ENCODE peak calls at places on chromosomes 7 and 10, in five cellular contexts. One of them, this sample, is unnamed.
A peak's percentile ranks its signal among the peaks of the same experiment; 100 is the strongest.

GRCh38 chr7:41059796-41060195 is 643.1 kb downstream of the INHBA start:
- DNase-seq in natural killer cell: no peak
- DNase-seq in stimulated activated CD8-positive, alpha-beta memory T cell treated with anti-CD3 and anti-CD28 coated beads, Interleukin-15, amount 100 ng/mL, for 24 hours: no peak
- DNase-seq in NCI-H2029: no peak
- DNase-seq in fibroblast of gingiva: no peak
- DNase-seq in this sample: no peak

GRCh38 chr10:3192856-3193635 is 20.5 kb upstream of the PITRM1 start:
- DNase-seq in natural killer cell: peak; percentile 33
- DNase-seq in stimulated activated CD8-positive, alpha-beta memory T cell treated with anti-CD3 and anti-CD28 coated beads, Interleukin-15, amount 100 ng/mL, for 24 hours: no peak
- DNase-seq in NCI-H2029: peak; percentile 62
- DNase-seq in fibroblast of gingiva: peak; percentile 71
- DNase-seq in this sample: peak; percentile 31

GRCh38 chr10:6755891-6756460 is 175.9 kb upstream of the PRKCQ start:
- DNase-seq in natural killer cell: no peak
- DNase-seq in stimulated activated CD8-positive, alpha-beta memory T cell treated with anti-CD3 and anti-CD28 coated beads, Interleukin-15, amount 100 ng/mL, for 24 hours: no peak
- DNase-seq in NCI-H2029: no peak
- DNase-seq in fibroblast of gingiva: peak; percentile 65
- DNase-seq in this sample: no peak

GRCh38 chr7:79872171-79872570 is 262.5 kb upstream of the GNAI1 start:
- DNase-seq in natural killer cell: no peak
- DNase-seq in stimulated activated CD8-positive, alpha-beta memory T cell treated with anti-CD3 and anti-CD28 coated beads, Interleukin-15, amount 100 ng/mL, for 24 hours: no peak
- DNase-seq in NCI-H2029: no peak
- DNase-seq in fibroblast of gingiva: no peak
- DNase-seq in this sample: no peak

GRCh38 chr10:103350522-103351260 is at the start of gene PCGF6:
- DNase-seq in natural killer cell: peak; percentile 67
- DNase-seq in stimulated activated CD8-positive, alpha-beta memory T cell treated with anti-CD3 and anti-CD28 coated beads, Interleukin-15, amount 100 ng/mL, for 24 hours: peak; percentile 54
- DNase-seq in NCI-H2029: peak; percentile 17
- DNase-seq in fibroblast of gingiva: peak; percentile 68
- DNase-seq in this sample: peak; percentile 75

GRCh38 chr10:74671716-74672115 is 154.7 kb upstream of the KAT6B start:
- DNase-seq in natural killer cell: no peak
- DNase-seq in stimulated activated CD8-positive, alpha-beta memory T cell treated with anti-CD3 and anti-CD28 coated beads, Interleukin-15, amount 100 ng/mL, for 24 hours: no peak
- DNase-seq in NCI-H2029: no peak
- DNase-seq in fibroblast of gingiva: no peak
- DNase-seq in this sample: no peak

GRCh38 chr7:75983471-75984129 is 10.8 kb downstream of the TMEM120A start:
- DNase-seq in natural killer cell: no peak
- DNase-seq in stimulated activated CD8-positive, alpha-beta memory T cell treated with anti-CD3 and anti-CD28 coated beads, Interleukin-15, amount 100 ng/mL, for 24 hours: no peak
- DNase-seq in NCI-H2029: no peak
- DNase-seq in fibroblast of gingiva: peak; percentile 1
- DNase-seq in this sample: no peak

GRCh38 chr10:13296476-13296875 is 3.4 kb downstream of the PHYH start:
- DNase-seq in natural killer cell: no peak
- DNase-seq in stimulated activated CD8-positive, alpha-beta memory T cell treated with anti-CD3 and anti-CD28 coated beads, Interleukin-15, amount 100 ng/mL, for 24 hours: no peak
- DNase-seq in NCI-H2029: no peak
- DNase-seq in fibroblast of gingiva: no peak
- DNase-seq in this sample: no peak

GRCh38 chr10:100327007-100327700 is 2.9 kb downstream of the PKD2L1 start:
- DNase-seq in natural killer cell: no peak
- DNase-seq in stimulated activated CD8-positive, alpha-beta memory T cell treated with anti-CD3 and anti-CD28 coated beads, Interleukin-15, amount 100 ng/mL, for 24 hours: no peak
- DNase-seq in NCI-H2029: no peak
- DNase-seq in fibroblast of gingiva: no peak
- DNase-seq in this sample: peak; percentile 32

GRCh38 chr7:150400779-150401423 is 21.8 kb downstream of the ZNF775 start:
- DNase-seq in natural killer cell: no peak
- DNase-seq in stimulated activated CD8-positive, alpha-beta memory T cell treated with anti-CD3 and anti-CD28 coated beads, Interleukin-15, amount 100 ng/mL, for 24 hours: no peak
- DNase-seq in NCI-H2029: no peak
- DNase-seq in fibroblast of gingiva: no peak
- DNase-seq in this sample: no peak

GRCh38 chr10:131435232-131435631 is 123.7 kb upstream of the TCERG1L start:
- DNase-seq in natural killer cell: no peak
- DNase-seq in stimulated activated CD8-positive, alpha-beta memory T cell treated with anti-CD3 and anti-CD28 coated beads, Interleukin-15, amount 100 ng/mL, for 24 hours: no peak
- DNase-seq in NCI-H2029: no peak
- DNase-seq in fibroblast of gingiva: no peak
- DNase-seq in this sample: no peak

GRCh38 chr7:91784469-91784868 is 96.0 kb downstream of the MTERF1 start:
- DNase-seq in natural killer cell: no peak
- DNase-seq in stimulated activated CD8-positive, alpha-beta memory T cell treated with anti-CD3 and anti-CD28 coated beads, Interleukin-15, amount 100 ng/mL, for 24 hours: no peak
- DNase-seq in NCI-H2029: peak; percentile 37
- DNase-seq in fibroblast of gingiva: peak; percentile 57
- DNase-seq in this sample: peak; percentile 60

GRCh38 chr7:84218681-84219080 is 24.1 kb upstream of the SEMA3A start:
- DNase-seq in natural killer cell: no peak
- DNase-seq in stimulated activated CD8-positive, alpha-beta memory T cell treated with anti-CD3 and anti-CD28 coated beads, Interleukin-15, amount 100 ng/mL, for 24 hours: no peak
- DNase-seq in NCI-H2029: no peak
- DNase-seq in fibroblast of gingiva: peak; percentile 65
- DNase-seq in this sample: no peak

GRCh38 chr10:92111336-92111939 is 179.4 kb downstream of the CPEB3 start:
- DNase-seq in natural killer cell: no peak
- DNase-seq in stimulated activated CD8-positive, alpha-beta memory T cell treated with anti-CD3 and anti-CD28 coated beads, Interleukin-15, amount 100 ng/mL, for 24 hours: no peak
- DNase-seq in NCI-H2029: no peak
- DNase-seq in fibroblast of gingiva: no peak
- DNase-seq in this sample: no peak

GRCh38 chr10:8319704-8320103 is 265.2 kb downstream of the GATA3 start:
- DNase-seq in natural killer cell: no peak
- DNase-seq in stimulated activated CD8-positive, alpha-beta memory T cell treated with anti-CD3 and anti-CD28 coated beads, Interleukin-15, amount 100 ng/mL, for 24 hours: no peak
- DNase-seq in NCI-H2029: no peak
- DNase-seq in fibroblast of gingiva: no peak
- DNase-seq in this sample: no peak

GRCh38 chr7:94258856-94259255 is 135.8 kb upstream of the COL1A2 start:
- DNase-seq in natural killer cell: no peak
- DNase-seq in stimulated activated CD8-positive, alpha-beta memory T cell treated with anti-CD3 and anti-CD28 coated beads, Interleukin-15, amount 100 ng/mL, for 24 hours: no peak
- DNase-seq in NCI-H2029: no peak
- DNase-seq in fibroblast of gingiva: no peak
- DNase-seq in this sample: no peak

GRCh38 chr7:55157347-55158105 is 138.7 kb downstream of the EGFR start:
- DNase-seq in natural killer cell: no peak
- DNase-seq in stimulated activated CD8-positive, alpha-beta memory T cell treated with anti-CD3 and anti-CD28 coated beads, Interleukin-15, amount 100 ng/mL, for 24 hours: no peak
- DNase-seq in NCI-H2029: no peak
- DNase-seq in fibroblast of gingiva: no peak
- DNase-seq in this sample: no peak

GRCh38 chr7:146864644-146865043 is 748.0 kb downstream of the CNTNAP2 start:
- DNase-seq in natural killer cell: no peak
- DNase-seq in stimulated activated CD8-positive, alpha-beta memory T cell treated with anti-CD3 and anti-CD28 coated beads, Interleukin-15, amount 100 ng/mL, for 24 hours: no peak
- DNase-seq in NCI-H2029: peak; percentile 81
- DNase-seq in fibroblast of gingiva: no peak
- DNase-seq in this sample: no peak

GRCh38 chr10:116925061-116925460 is 75.8 kb downstream of the ENO4 start:
- DNase-seq in natural killer cell: no peak
- DNase-seq in stimulated activated CD8-positive, alpha-beta memory T cell treated with anti-CD3 and anti-CD28 coated beads, Interleukin-15, amount 100 ng/mL, for 24 hours: no peak
- DNase-seq in NCI-H2029: no peak
- DNase-seq in fibroblast of gingiva: no peak
- DNase-seq in this sample: no peak

GRCh38 chr10:454860-455259 is 234.6 kb downstream of the DIP2C start:
- DNase-seq in natural killer cell: no peak
- DNase-seq in stimulated activated CD8-positive, alpha-beta memory T cell treated with anti-CD3 and anti-CD28 coated beads, Interleukin-15, amount 100 ng/mL, for 24 hours: no peak
- DNase-seq in NCI-H2029: no peak
- DNase-seq in fibroblast of gingiva: peak; percentile 83
- DNase-seq in this sample: no peak

GRCh38 chr7:94696981-94697670 is 41.2 kb upstream of the SGCE start:
- DNase-seq in natural killer cell: no peak
- DNase-seq in stimulated activated CD8-positive, alpha-beta memory T cell treated with anti-CD3 and anti-CD28 coated beads, Interleukin-15, amount 100 ng/mL, for 24 hours: no peak
- DNase-seq in NCI-H2029: no peak
- DNase-seq in fibroblast of gingiva: peak; percentile 90
- DNase-seq in this sample: no peak

GRCh38 chr7:90945104-90945752 is 319.0 kb upstream of the FZD1 start:
- DNase-seq in natural killer cell: no peak
- DNase-seq in stimulated activated CD8-positive, alpha-beta memory T cell treated with anti-CD3 and anti-CD28 coated beads, Interleukin-15, amount 100 ng/mL, for 24 hours: no peak
- DNase-seq in NCI-H2029: no peak
- DNase-seq in fibroblast of gingiva: peak; percentile 76
- DNase-seq in this sample: no peak

GRCh38 chr7:151178236-151178635 is 8.8 kb downstream of the ASB10 start:
- DNase-seq in natural killer cell: no peak
- DNase-seq in stimulated activated CD8-positive, alpha-beta memory T cell treated with anti-CD3 and anti-CD28 coated beads, Interleukin-15, amount 100 ng/mL, for 24 hours: no peak
- DNase-seq in NCI-H2029: no peak
- DNase-seq in fibroblast of gingiva: no peak
- DNase-seq in this sample: no peak

GRCh38 chr7:4080013-4080412 is 602.1 kb upstream of the FOXK1 start:
- DNase-seq in natural killer cell: no peak
- DNase-seq in stimulated activated CD8-positive, alpha-beta memory T cell treated with anti-CD3 and anti-CD28 coated beads, Interleukin-15, amount 100 ng/mL, for 24 hours: no peak
- DNase-seq in NCI-H2029: no peak
- DNase-seq in fibroblast of gingiva: no peak
- DNase-seq in this sample: no peak

GRCh38 chr7:113730309-113730955 is 188.4 kb downstream of the PPP1R3A start:
- DNase-seq in natural killer cell: no peak
- DNase-seq in stimulated activated CD8-positive, alpha-beta memory T cell treated with anti-CD3 and anti-CD28 coated beads, Interleukin-15, amount 100 ng/mL, for 24 hours: no peak
- DNase-seq in NCI-H2029: no peak
- DNase-seq in fibroblast of gingiva: peak; percentile 23
- DNase-seq in this sample: no peak

GRCh38 chr7:12493407-12493806 is 77.1 kb upstream of the SCIN start:
- DNase-seq in natural killer cell: no peak
- DNase-seq in stimulated activated CD8-positive, alpha-beta memory T cell treated with anti-CD3 and anti-CD28 coated beads, Interleukin-15, amount 100 ng/mL, for 24 hours: no peak
- DNase-seq in NCI-H2029: no peak
- DNase-seq in fibroblast of gingiva: no peak
- DNase-seq in this sample: no peak

GRCh38 chr7:100465702-100466311 is 1.7 kb upstream of the SPACDR start:
- DNase-seq in natural killer cell: no peak
- DNase-seq in stimulated activated CD8-positive, alpha-beta memory T cell treated with anti-CD3 and anti-CD28 coated beads, Interleukin-15, amount 100 ng/mL, for 24 hours: no peak
- DNase-seq in NCI-H2029: peak; percentile 62
- DNase-seq in fibroblast of gingiva: peak; percentile 85
- DNase-seq in this sample: peak; percentile 70

GRCh38 chr10:34689053-34689452 is 126.0 kb downstream of the PARD3 start:
- DNase-seq in natural killer cell: no peak
- DNase-seq in stimulated activated CD8-positive, alpha-beta memory T cell treated with anti-CD3 and anti-CD28 coated beads, Interleukin-15, amount 100 ng/mL, for 24 hours: no peak
- DNase-seq in NCI-H2029: no peak
- DNase-seq in fibroblast of gingiva: peak; percentile 67
- DNase-seq in this sample: no peak

GRCh38 chr10:100551733-100552132 is 16.0 kb downstream of the HIF1AN start:
- DNase-seq in natural killer cell: no peak
- DNase-seq in stimulated activated CD8-positive, alpha-beta memory T cell treated with anti-CD3 and anti-CD28 coated beads, Interleukin-15, amount 100 ng/mL, for 24 hours: no peak
- DNase-seq in NCI-H2029: no peak
- DNase-seq in fibroblast of gingiva: no peak
- DNase-seq in this sample: no peak

GRCh38 chr10:99285846-99286245 is 43.3 kb upstream of the CNNM1 start:
- DNase-seq in natural killer cell: no peak
- DNase-seq in stimulated activated CD8-positive, alpha-beta memory T cell treated with anti-CD3 and anti-CD28 coated beads, Interleukin-15, amount 100 ng/mL, for 24 hours: no peak
- DNase-seq in NCI-H2029: no peak
- DNase-seq in fibroblast of gingiva: peak; percentile 30
- DNase-seq in this sample: no peak

GRCh38 chr7:92446869-92447238 is 428 bp upstream of the GATAD1 start:
- DNase-seq in natural killer cell: no peak
- DNase-seq in stimulated activated CD8-positive, alpha-beta memory T cell treated with anti-CD3 and anti-CD28 coated beads, Interleukin-15, amount 100 ng/mL, for 24 hours: no peak
- DNase-seq in NCI-H2029: no peak
- DNase-seq in fibroblast of gingiva: no peak
- DNase-seq in this sample: no peak

GRCh38 chr7:30141405-30142045 is 6.7 kb downstream of the MTURN start:
- DNase-seq in natural killer cell: no peak
- DNase-seq in stimulated activated CD8-positive, alpha-beta memory T cell treated with anti-CD3 and anti-CD28 coated beads, Interleukin-15, amount 100 ng/mL, for 24 hours: no peak
- DNase-seq in NCI-H2029: no peak
- DNase-seq in fibroblast of gingiva: no peak
- DNase-seq in this sample: no peak

GRCh38 chr7:50978633-50979215 is 196.0 kb upstream of the GRB10 start:
- DNase-seq in natural killer cell: no peak
- DNase-seq in stimulated activated CD8-positive, alpha-beta memory T cell treated with anti-CD3 and anti-CD28 coated beads, Interleukin-15, amount 100 ng/mL, for 24 hours: no peak
- DNase-seq in NCI-H2029: no peak
- DNase-seq in fibroblast of gingiva: no peak
- DNase-seq in this sample: no peak

GRCh38 chr10:113285291-113285690 is 267.6 kb upstream of the HABP2 start:
- DNase-seq in natural killer cell: no peak
- DNase-seq in stimulated activated CD8-positive, alpha-beta memory T cell treated with anti-CD3 and anti-CD28 coated beads, Interleukin-15, amount 100 ng/mL, for 24 hours: no peak
- DNase-seq in NCI-H2029: no peak
- DNase-seq in fibroblast of gingiva: peak; percentile 24
- DNase-seq in this sample: no peak

GRCh38 chr7:205117-206010 is 13.0 kb downstream of the FAM20C start:
- DNase-seq in natural killer cell: no peak
- DNase-seq in stimulated activated CD8-positive, alpha-beta memory T cell treated with anti-CD3 and anti-CD28 coated beads, Interleukin-15, amount 100 ng/mL, for 24 hours: no peak
- DNase-seq in NCI-H2029: no peak
- DNase-seq in fibroblast of gingiva: no peak
- DNase-seq in this sample: peak; percentile 13

GRCh38 chr10:10658157-10658556 is 359.5 kb upstream of the CELF2 start:
- DNase-seq in natural killer cell: no peak
- DNase-seq in stimulated activated CD8-positive, alpha-beta memory T cell treated with anti-CD3 and anti-CD28 coated beads, Interleukin-15, amount 100 ng/mL, for 24 hours: no peak
- DNase-seq in NCI-H2029: no peak
- DNase-seq in fibroblast of gingiva: peak; percentile 52
- DNase-seq in this sample: no peak

GRCh38 chr10:32957341-32958084 is 517 bp downstream of the ITGB1 start:
- DNase-seq in natural killer cell: peak; percentile 45
- DNase-seq in stimulated activated CD8-positive, alpha-beta memory T cell treated with anti-CD3 and anti-CD28 coated beads, Interleukin-15, amount 100 ng/mL, for 24 hours: no peak
- DNase-seq in NCI-H2029: no peak
- DNase-seq in fibroblast of gingiva: no peak
- DNase-seq in this sample: peak; percentile 20